ENCODE peak calls at places on chromosomes 11 and 22, in four cellular contexts. F, P, H and K are unnamed samples.

GRCh38 chr22:46230262-46230901 is 19.7 kb downstream of the CDPF1 start:
- DNase-seq in F (no peak), H (peak), P (no peak), K (no peak)

GRCh38 chr22:50545522-50546325 is at the start of gene KLHDC7B:
- DNase-seq in F (peak), P (no peak), H (peak), K (peak)

GRCh38 chr11:95897731-95898130 is 26.2 kb downstream of the MTMR2 start:
- DNase-seq in P (no peak), F (peak), H (no peak), K (peak)

GRCh38 chr22:22940961-22941605 is 53.5 kb downstream of the IGLL5 start:
- DNase-seq in F (no peak), P (no peak), H (no peak), K (no peak)

GRCh38 chr11:112662554-112662953 is 298.7 kb upstream of the NCAM1 start:
- DNase-seq in P (no peak), H (no peak), F (no peak), K (no peak)

GRCh38 chr11:67266424-67267187 is at the start of gene GRK2:
- DNase-seq in H (peak), F (peak), P (no peak), K (no peak)

GRCh38 chr11:126510621-126511370 is 155.3 kb downstream of the ST3GAL4 start:
- DNase-seq in P (no peak), F (peak), H (no peak), K (no peak)

GRCh38 chr22:27372969-27373670 is 428.4 kb downstream of the MN1 start:
- DNase-seq in H (no peak), F (no peak), P (peak), K (peak)

GRCh38 chr11:65613091-65613928 is 711 bp downstream of the MAP3K11 start:
- DNase-seq in H (no peak), P (no peak), F (no peak), K (no peak)

GRCh38 chr22:27982106-27982505 is 63.0 kb upstream of the PITPNB start:
- DNase-seq in H (no peak), P (no peak), F (no peak), K (no peak)

GRCh38 chr11:117677729-117678310 is 119.2 kb downstream of the DSCAML1 start:
- DNase-seq in H (no peak), F (no peak), P (no peak), K (no peak)

GRCh38 chr11:114345575-114346222 is 49.5 kb downstream of the NNMT start:
- DNase-seq in F (no peak), H (no peak), P (no peak), K (no peak)

GRCh38 chr22:44595841-44596341 is 97.9 kb upstream of the RTL6 start:
- DNase-seq in H (no peak), F (peak), P (no peak), K (peak)

GRCh38 chr11:134047586-134047999 is 21.3 kb upstream of the JAM3 start:
- DNase-seq in H (no peak), F (peak), P (no peak), K (peak)

GRCh38 chr11:124482362-124483147 is 37.1 kb upstream of the OR8B8 start:
- DNase-seq in H (peak), F (peak), P (no peak), K (peak)

GRCh38 chr11:19650929-19651487 is 61.6 kb upstream of the NAV2 start:
- DNase-seq in F (no peak), P (no peak), H (no peak), K (no peak)

GRCh38 chr11:59285716-59286260 is 72.9 kb upstream of the OR5AN1 start:
- DNase-seq in H (no peak), P (no peak), F (no peak), K (no peak)

GRCh38 chr11:47399860-47400812 is 8.3 kb upstream of the SLC39A13 start:
- DNase-seq in F (no peak), H (no peak), P (no peak), K (no peak)
- H3K18ac ChIP-seq in F (peak), H (peak), P (peak), K (peak)

DNA sequence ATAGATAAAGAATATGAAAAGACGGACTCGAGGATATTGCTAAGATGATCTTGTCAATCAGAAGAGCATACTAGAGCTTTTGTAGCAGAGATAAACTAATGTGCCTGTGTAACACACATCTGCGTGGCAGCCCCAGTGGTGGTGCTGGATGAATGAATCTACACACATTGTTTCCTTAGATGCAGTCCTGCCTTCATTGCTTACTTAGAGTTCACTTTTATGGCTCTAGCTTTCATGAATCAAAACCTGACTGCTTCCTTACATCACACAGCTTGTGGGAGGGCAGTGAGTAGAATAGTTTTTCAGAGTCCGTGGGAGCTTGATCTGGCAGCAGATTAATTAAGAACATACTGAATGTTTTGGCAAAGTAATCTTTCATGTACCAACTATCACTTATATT is 83.7 kb downstream of the EXT2 start:
- DNase-seq in H (no peak), F (peak), P (no peak), K (peak)
- H3K18ac ChIP-seq in H (no peak), F (no peak), P (no peak), K (no peak)

GRCh38 chr11:85704967-85705366 is 19.0 kb upstream of the CCDC89 start:
- DNase-seq in H (no peak), P (no peak), F (no peak), K (no peak)
- H3K18ac ChIP-seq in H (no peak), P (no peak), F (no peak), K (no peak)

GRCh38 chr22:38078046-38078840 is 5.7 kb downstream of the SLC16A8 start:
- DNase-seq in P (no peak), F (no peak), H (no peak), K (no peak)

GRCh38 chr22:38077096-38077495 is 6.9 kb downstream of the SLC16A8 start:
- DNase-seq in F (no peak), P (no peak), H (no peak), K (no peak)

GRCh38 chr22:38079804-38080203 is 4.2 kb downstream of the SLC16A8 start:
- DNase-seq in P (no peak), F (no peak), H (no peak), K (no peak)

GRCh38 chr22:38075961-38076360 is 8.0 kb downstream of the SLC16A8 start:
- DNase-seq in H (no peak), P (no peak), F (no peak), K (no peak)

GRCh38 chr22:38077595-38077994 is 6.4 kb downstream of the SLC16A8 start:
- DNase-seq in H (no peak), F (no peak), P (no peak), K (no peak)
- H3K18ac ChIP-seq in H (no peak), F (no peak), P (no peak), K (no peak)

DNA sequence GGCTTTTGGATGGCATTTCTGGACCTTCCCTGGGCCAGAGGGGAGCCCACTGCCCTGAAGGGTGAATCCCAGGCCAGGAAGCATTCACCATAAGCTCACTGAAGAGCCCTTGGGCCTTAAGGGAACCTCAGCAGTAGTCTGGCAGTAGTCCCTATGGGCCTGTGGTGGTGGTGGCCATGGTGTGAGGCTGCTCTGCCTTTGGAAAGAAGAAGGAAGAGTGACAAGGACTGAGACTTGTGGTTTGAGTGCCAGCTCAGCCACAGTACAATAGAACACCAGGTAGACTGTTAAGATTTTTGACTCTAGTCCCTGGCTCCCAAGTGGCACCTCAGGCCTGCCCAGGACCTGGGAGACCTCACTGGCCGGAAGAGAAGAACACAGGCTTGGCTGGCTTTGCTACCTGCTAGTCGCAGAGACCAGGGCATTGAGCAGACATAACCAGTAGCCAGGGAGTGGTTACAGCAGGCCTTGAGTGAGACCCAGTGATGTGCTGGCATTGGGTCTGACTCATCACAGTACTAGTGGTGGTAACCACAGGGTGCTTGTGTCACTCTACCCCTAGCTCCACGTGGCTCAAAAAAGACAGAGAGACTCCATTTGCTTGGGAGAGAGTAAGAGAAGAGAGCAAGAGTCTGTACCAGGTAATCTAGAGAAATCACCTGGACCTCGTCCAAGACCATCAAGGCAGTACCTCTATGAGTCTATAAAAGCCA is 259.8 kb upstream of the BLID start:
- DNase-seq in F (peak), H (peak), P (no peak), K (no peak)
- H3K18ac ChIP-seq in F (no peak), H (no peak), P (peak), K (no peak)

GRCh38 chr22:30668306-30668655 is 606 bp upstream of the DUSP18 start:
- DNase-seq in H (no peak), P (no peak), F (no peak), K (no peak)
- H3K18ac ChIP-seq in H (no peak), P (peak), F (no peak), K (peak)